ENCODE peak calls at places on chromosomes 5 and 9, in eight cellular contexts. Y, A, S, G, E, T, N and R are unnamed samples.

GRCh38 chr9:107158321-107158720 is 124.8 kb upstream of the RAD23B start:
- DNase-seq in Y (peak; percentile 21), A (peak; percentile 8), S (no peak), G (no peak), E (no peak), T (no peak), N (peak; percentile 12), R (no peak)

GRCh38 chr9:85741112-85741874 is 461 bp downstream of the AGTPBP1 start:
- DNase-seq in Y (peak; percentile 41), A (peak; percentile 33), S (peak; percentile 65), G (peak; percentile 49), E (peak; percentile 11), T (peak; percentile 62), N (no peak), R (no peak)

GRCh38 chr5:78568212-78568611 is 80.4 kb downstream of the LHFPL2 start:
- DNase-seq in Y (no peak), A (no peak), S (no peak), G (no peak), E (no peak), T (no peak), N (peak; percentile 70), R (no peak)

GRCh38 chr9:132880311-132880661 is 1.6 kb downstream of the SPACA9 start:
- DNase-seq in Y (no peak), A (no peak), S (no peak), G (no peak), E (no peak), T (no peak), N (no peak), R (no peak)

GRCh38 chr9:121771851-121772599 is 120.6 kb downstream of the DAB2IP start:
- DNase-seq in Y (no peak), A (no peak), S (no peak), G (peak; percentile 17), E (no peak), T (no peak), N (no peak), R (peak; percentile 24)

GRCh38 chr5:128408622-128409021 is 129.4 kb downstream of the FBN2 start:
- DNase-seq in Y (no peak), A (no peak), S (no peak), G (no peak), E (no peak), T (no peak), N (no peak), R (no peak)

GRCh38 chr5:116360008-116360853 is 214.4 kb downstream of the SEMA6A start:
- DNase-seq in Y (no peak), A (no peak), S (no peak), G (peak; percentile 70), E (no peak), T (no peak), N (no peak), R (peak; percentile 87)

GRCh38 chr5:122101636-122102285 is 23.7 kb upstream of the LOX start:
- DNase-seq in Y (peak; percentile 54), A (no peak), S (no peak), G (no peak), E (no peak), T (no peak), N (peak; percentile 74), R (no peak)

GRCh38 chr9:3708751-3709150 is 182.9 kb upstream of the RFX3 start:
- DNase-seq in Y (no peak), A (no peak), S (no peak), G (no peak), E (no peak), T (no peak), N (peak; percentile 33), R (no peak)

GRCh38 chr9:116377179-116377790 is 223.7 kb downstream of the PAPPA start:
- DNase-seq in Y (peak; percentile 22), A (no peak), S (no peak), G (no peak), E (peak; percentile 51), T (no peak), N (no peak), R (no peak)

GRCh38 chr9:105007143-105007542 is 79.2 kb upstream of the ABCA1 start:
- DNase-seq in Y (no peak), A (no peak), S (no peak), G (no peak), E (peak; percentile 31), T (no peak), N (no peak), R (no peak)

GRCh38 chr9:85515021-85515420 is 226.7 kb downstream of the AGTPBP1 start:
- DNase-seq in Y (no peak), A (no peak), S (no peak), G (no peak), E (no peak), T (no peak), N (no peak), R (no peak)

GRCh38 chr9:91423785-91424402 is at the start of gene NFIL3:
- DNase-seq in Y (peak; percentile 76), A (peak; percentile 90), S (peak; percentile 64), G (peak; percentile 88), E (no peak), T (peak; percentile 36), N (peak; percentile 89), R (peak; percentile 92)

GRCh38 chr9:84139296-84140100 is 158.9 kb downstream of the RMI1 start:
- DNase-seq in Y (no peak), A (no peak), S (no peak), G (peak; percentile 34), E (no peak), T (no peak), N (peak; percentile 58), R (no peak)

GRCh38 chr5:11683666-11684065 is 220.6 kb downstream of the CTNND2 start:
- DNase-seq in Y (no peak), A (no peak), S (no peak), G (peak; percentile 45), E (no peak), T (no peak), N (no peak), R (peak; percentile 39)

GRCh38 chr9:16726023-16726422 is 144.4 kb downstream of the BNC2 start:
- DNase-seq in Y (no peak), A (no peak), S (no peak), G (no peak), E (no peak), T (no peak), N (peak; percentile 76), R (no peak)

GRCh38 chr9:123738664-123739063 is 191.3 kb downstream of the DENND1A start:
- DNase-seq in Y (no peak), A (no peak), S (no peak), G (no peak), E (no peak), T (no peak), N (no peak), R (no peak)

GRCh38 chr5:59086024-59086423 is 503.1 kb downstream of the RAB3C start:
- DNase-seq in Y (no peak), A (no peak), S (no peak), G (no peak), E (no peak), T (no peak), N (no peak), R (no peak)

GRCh38 chr5:32138839-32139493 is 35.2 kb downstream of the GOLPH3 start:
- DNase-seq in Y (no peak), A (no peak), S (peak; percentile 76), G (no peak), E (no peak), T (peak; percentile 5), N (no peak), R (no peak)

GRCh38 chr9:122367065-122367464 is 3.8 kb upstream of the PTGS1 start:
- DNase-seq in Y (no peak), A (no peak), S (no peak), G (peak; percentile 5), E (no peak), T (no peak), N (no peak), R (no peak)

GRCh38 chr9:109779711-109780452 is at the start of gene PALM2AKAP2:
- DNase-seq in Y (peak; percentile 52), A (peak; percentile 8), S (no peak), G (peak; percentile 79), E (no peak), T (no peak), N (peak; percentile 29), R (peak; percentile 90)

GRCh38 chr5:2213121-2213730 is 330.5 kb upstream of the IRX4 start:
- DNase-seq in Y (no peak), A (no peak), S (no peak), G (no peak), E (no peak), T (no peak), N (no peak), R (no peak)

GRCh38 chr9:131012396-131012917 is 3.5 kb downstream of the LAMC3 start:
- DNase-seq in Y (no peak), A (no peak), S (no peak), G (no peak), E (no peak), T (no peak), N (no peak), R (no peak)